ENCODE peak calls at places on chromosomes 4 and X, in four cellular contexts. H, X, E and D are unnamed samples.

GRCh38 chrX:74297766-74298165 is 6.2 kb upstream of the ZCCHC13 start:
- DNase-seq in H (no peak), X (no peak), E (no peak), D (no peak)

GRCh38 chr4:105679186-105679585 is 29.3 kb downstream of the INTS12 start:
- DNase-seq in H (no peak), X (no peak), E (no peak), D (peak; percentile 27)

GRCh38 chr4:8402181-8402597 is 38.3 kb downstream of the ACOX3 start:
- DNase-seq in H (no peak), X (no peak), E (no peak), D (no peak)

GRCh38 chr4:119138046-119138445 is 2.4 kb downstream of the MYOZ2 start:
- DNase-seq in H (no peak), X (no peak), E (peak; percentile 64), D (no peak)

GRCh38 chr4:107913283-107913899 is 18.0 kb upstream of the CYP2U1 start:
- DNase-seq in H (peak; percentile 70), X (peak; percentile 41), E (peak; percentile 76), D (peak; percentile 66)

GRCh38 chr4:6591781-6592180 is 16.8 kb downstream of the MAN2B2 start:
- DNase-seq in H (no peak), X (no peak), E (no peak), D (peak; percentile 41)

GRCh38 chr4:40507977-40508376 is 121.7 kb downstream of the RBM47 start:
- DNase-seq in H (no peak), X (no peak), E (no peak), D (no peak)

GRCh38 chr4:168710353-168710946 is 213.6 kb downstream of the PALLD start:
- DNase-seq in H (peak; percentile 50), X (no peak), E (peak; percentile 48), D (peak; percentile 53)

GRCh38 chr4:57044996-57045395 is 65.2 kb downstream of the IGFBP7 start:
- DNase-seq in H (no peak), X (no peak), E (no peak), D (no peak)

GRCh38 chr4:156781852-156782251 is 189.7 kb downstream of the PDGFC start:
- DNase-seq in H (no peak), X (no peak), E (no peak), D (no peak)

GRCh38 chrX:134933248-134933647 is 57.5 kb upstream of the SMIM10 start:
- DNase-seq in H (no peak), X (no peak), E (no peak), D (peak; percentile 19)

GRCh38 chrX:39854772-39855747 is 242.7 kb downstream of the BCOR start:
- DNase-seq in H (peak; percentile 63), X (no peak), E (no peak), D (peak; percentile 48)

GRCh38 chr4:1234811-1235292 is 14.1 kb downstream of the CTBP1 start:
- DNase-seq in H (no peak), X (no peak), E (no peak), D (no peak)

GRCh38 chrX:6826856-6827255 is 291.9 kb upstream of the VCX3A start:
- DNase-seq in H (no peak), X (no peak), E (no peak), D (no peak)

GRCh38 chr4:62952366-62952765 is 1456.9 kb downstream of the TECRL start:
- DNase-seq in H (no peak), X (no peak), E (peak; percentile 32), D (no peak)

GRCh38 chrX:51035746-51036145 is 125.2 kb downstream of the BMP15 start:
- DNase-seq in H (no peak), X (no peak), E (no peak), D (no peak)

GRCh38 chrX:56947695-56948094 is 47.6 kb downstream of the SPIN3 start:
- DNase-seq in H (no peak), X (no peak), E (no peak), D (no peak)

GRCh38 chrX:139739138-139739537 is 31.2 kb upstream of the MCF2 start:
- DNase-seq in H (no peak), X (no peak), E (no peak), D (no peak)

GRCh38 chr4:120327276-120327675 is 260.6 kb upstream of the MAD2L1 start:
- DNase-seq in H (no peak), X (no peak), E (no peak), D (no peak)

GRCh38 chr4:94765653-94766052 is 7.9 kb downstream of the BMPR1B start:
- DNase-seq in H (no peak), X (no peak), E (no peak), D (peak; percentile 2)